ENCODE peak calls at places on chromosome 19, in nine cellular contexts. Y is heart left ventricle; W is CD4-positive, alpha-beta T cell; H is AG04450; G is neural progenitor cell; V is tibial artery; X is colonic mucosa; L is ascending aorta; C is heart right ventricle. J is an unnamed sample.

GRCh38 chr19:1725100-1726064 is 27.9 kb upstream of the ONECUT3 start:
- DNase-seq in C (no peak), V (no peak), L (no peak), G (peak; percentile 94), X (peak; percentile 40), Y (no peak), W (no peak), H (no peak), J (peak; percentile 75)

GRCh38 chr19:45296365-45296764 is 26.3 kb downstream of the CKM start:
- DNase-seq in Y (no peak), X (no peak), V (no peak), H (no peak), W (no peak), C (no peak), L (no peak), G (no peak), J (no peak)

GRCh38 chr19:2933490-2933910 is 11.3 kb downstream of the ZNF77 start:
- DNase-seq in L (no peak), W (no peak), C (no peak), V (no peak), G (no peak), Y (no peak), H (no peak), X (no peak), J (no peak)

GRCh38 chr19:17755977-17756670 is 4.8 kb downstream of the FCHO1 start:
- DNase-seq in X (peak; percentile 42), W (peak; percentile 33), G (peak; percentile 94), C (no peak), V (no peak), Y (no peak), L (no peak), H (no peak), J (no peak)

GRCh38 chr19:42067315-42067888 is 2.6 kb downstream of the GRIK5 start:
- DNase-seq in C (no peak), W (no peak), H (no peak), X (no peak), L (no peak), V (no peak), G (no peak), Y (peak; percentile 23), J (no peak)

GRCh38 chr19:3721131-3721899 is 13.1 kb downstream of the TJP3 start:
- DNase-seq in W (peak; percentile 85), G (peak; percentile 97), H (peak; percentile 44), V (peak; percentile 46), Y (peak; percentile 89), L (no peak), C (peak; percentile 78), X (peak; percentile 97), J (peak; percentile 94)

GRCh38 chr19:48481846-48482639 is 12.9 kb downstream of the CYTH2 start:
- DNase-seq in V (no peak), L (no peak), H (no peak), G (no peak), X (no peak), C (no peak), W (no peak), Y (peak; percentile 31), J (no peak)

GRCh38 chr19:56348289-56348877 is 33.7 kb upstream of the ZSCAN5A start:
- DNase-seq in W (no peak), G (peak; percentile 31), Y (no peak), X (no peak), V (no peak), C (no peak), L (no peak), H (no peak), J (no peak)

GRCh38 chr19:40378509-40378908 is 11.5 kb downstream of the HIPK4 start:
- DNase-seq in V (no peak), W (no peak), C (no peak), L (no peak), H (no peak), X (no peak), Y (no peak), G (no peak), J (no peak)

GRCh38 chr19:9878511-9879196 is 43.5 kb downstream of the PIN1 start:
- DNase-seq in W (no peak), Y (no peak), L (no peak), G (no peak), C (no peak), X (no peak), H (no peak), V (no peak), J (no peak)

GRCh38 chr19:29259153-29259552 is 46.2 kb upstream of the UQCRFS1 start:
- DNase-seq in C (no peak), L (no peak), V (no peak), H (no peak), Y (no peak), G (peak; percentile 20), W (no peak), X (no peak), J (no peak)

GRCh38 chr19:48271531-48272151 is 1.8 kb downstream of the ZNF114 start:
- DNase-seq in W (no peak), L (no peak), X (peak; percentile 32), V (peak; percentile 31), C (peak; percentile 40), G (peak; percentile 76), H (no peak), Y (peak; percentile 60), J (peak; percentile 47)

GRCh38 chr19:32392946-32393345 is 12.6 kb upstream of the DPY19L3 start:
- DNase-seq in X (no peak), H (no peak), V (no peak), W (no peak), Y (no peak), G (peak; percentile 24), L (no peak), C (no peak), J (no peak)

GRCh38 chr19:32392142-32392541 is 13.4 kb upstream of the DPY19L3 start:
- DNase-seq in H (no peak), G (no peak), W (no peak), C (no peak), X (no peak), L (no peak), Y (no peak), V (no peak), J (no peak)

GRCh38 chr19:32401992-32402391 is 3.6 kb upstream of the DPY19L3 start:
- DNase-seq in H (no peak), W (no peak), X (no peak), Y (no peak), G (no peak), C (no peak), L (no peak), V (no peak), J (no peak)

GRCh38 chr19:32396046-32396652 is 9.4 kb upstream of the DPY19L3 start:
- DNase-seq in X (no peak), W (no peak), C (no peak), Y (no peak), G (no peak), V (no peak), H (no peak), L (no peak), J (no peak)

GRCh38 chr19:32397736-32398135 is 7.8 kb upstream of the DPY19L3 start:
- DNase-seq in H (peak; percentile 57), G (no peak), Y (no peak), X (no peak), V (no peak), C (no peak), W (no peak), L (no peak), J (no peak)
- H3K27ac ChIP-seq in H (peak overlapping the region; percentile 54), G (no peak overlapping the region), Y (no peak overlapping the region), X (no peak overlapping the region), V (no peak overlapping the region), C (no peak overlapping the region), W (no peak overlapping the region), L (no peak overlapping the region), J (no peak overlapping the region)

GRCh38 chr19:50567052-50567841 is 988 bp downstream of the LRRC4B start:
- DNase-seq in C (no peak), V (no peak), H (no peak), Y (no peak), L (no peak), X (no peak), G (peak; percentile 83), W (no peak), J (peak; percentile 34)

GRCh38 chr19:50568321-50569022 is at the start of gene LRRC4B:
- DNase-seq in Y (no peak), X (no peak), V (no peak), C (no peak), L (no peak), G (peak; percentile 79), H (no peak), W (no peak), J (no peak)

GRCh38 chr19:50564229-50565105 is 3.8 kb downstream of the LRRC4B start:
- DNase-seq in H (no peak), W (no peak), G (no peak), V (no peak), C (no peak), L (no peak), Y (no peak), X (no peak), J (no peak)

GRCh38 chr19:50567882-50568281 is 353 bp downstream of the LRRC4B start:
- DNase-seq in L (no peak), H (no peak), W (no peak), G (no peak), V (no peak), C (no peak), Y (no peak), X (no peak), J (no peak)

GRCh38 chr19:50565984-50566903 is 2.0 kb downstream of the LRRC4B start:
- DNase-seq in V (no peak), H (no peak), X (no peak), G (peak; percentile 74), Y (no peak), W (no peak), L (no peak), C (no peak), J (no peak)
- H3K9me3 ChIP-seq in V (no peaks in the 10 kb centered on the region), H (no peaks in the 10 kb centered on the region), X (no peaks in the 10 kb centered on the region), G (no peaks in the 10 kb centered on the region), Y (no peaks in the 10 kb centered on the region), W (no peaks in the 10 kb centered on the region), L (no peaks in the 10 kb centered on the region), C (no peaks in the 10 kb centered on the region), J (no peaks in the 10 kb centered on the region)

DNA sequence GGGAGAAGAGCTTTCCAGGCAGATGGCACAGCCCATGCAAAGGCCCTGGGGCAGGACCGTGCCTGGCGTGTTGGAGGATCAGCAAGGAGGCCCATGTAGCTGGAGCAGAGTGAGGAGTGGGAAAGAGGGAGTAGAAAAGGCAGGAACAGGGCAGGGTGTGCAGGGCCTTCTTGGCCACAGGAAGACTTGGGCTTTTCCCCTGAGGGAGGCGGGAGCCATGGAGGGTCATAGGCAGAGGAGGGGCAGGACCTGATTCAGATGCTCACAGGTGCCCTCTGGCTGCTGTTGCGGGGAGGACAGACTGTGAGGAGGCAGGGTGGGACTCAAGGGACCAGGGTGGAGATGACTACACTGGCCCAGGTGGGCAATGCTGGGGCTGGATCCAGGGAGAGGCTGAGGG is 13.8 kb upstream of the PTPRS start:
- DNase-seq in H (no peak), V (no peak), Y (no peak), L (no peak), W (no peak), C (no peak), G (peak; percentile 39), X (no peak), J (no peak)
- TF ChIP-seq CTCF in H (peak; percentile 44), V (no peak), Y (no peak), L (no peak), W (no peak), C (no peak), G (peak; percentile 40), X (no peak), J (no peak)

DNA sequence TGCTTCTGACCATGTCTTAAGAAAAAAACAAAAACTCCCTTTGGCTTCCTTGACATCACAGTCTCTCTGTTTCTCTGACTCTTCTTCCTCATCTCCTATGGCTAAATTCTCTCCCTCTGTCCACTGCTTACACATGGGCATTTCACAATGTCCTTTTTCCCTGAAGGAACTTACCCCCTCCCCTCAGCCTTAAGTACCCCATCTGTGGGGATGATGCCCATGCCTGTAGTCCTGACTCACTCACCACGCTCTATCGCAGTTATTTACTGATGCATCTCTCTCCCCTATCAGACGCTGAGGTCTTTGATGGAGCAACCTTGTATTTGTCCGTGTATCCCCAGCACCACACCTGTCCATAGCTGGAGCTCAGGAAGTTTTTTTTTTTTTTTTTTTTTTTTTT is 32.4 kb downstream of the ACTN4 start:
- DNase-seq in Y (no peak), G (no peak), V (no peak), L (no peak), C (no peak), H (no peak), X (no peak), W (no peak), J (no peak)
- H3K27ac ChIP-seq in Y (peak overlapping the region; percentile 87), G (no peak overlapping the region), V (peak overlapping the region; percentile 90), L (peak overlapping the region; percentile 96), C (no peak overlapping the region), H (no peak overlapping the region), X (peak overlapping the region; percentile 89), W (no peak overlapping the region), J (no peak overlapping the region)

J was measured in left lung.